ENCODE peak calls at places on chromosome 17, in seven cellular contexts. J, K, Y, N, M, Z and H are unnamed samples. For H3K36me3, the result is how much of the 10 kb centered on the place peaks cover.

GRCh38 chr17:59618894-59619312 is 792 bp upstream of the CLTC start:
- DNase-seq in J (no peak), K (peak), Y (no peak), N (no peak), M (no peak), Z (no peak), H (no peak)

GRCh38 chr17:39553326-39553945 is 54.3 kb downstream of the NEUROD2 start:
- DNase-seq in J (no peak), K (no peak), Y (no peak), N (no peak), M (no peak), Z (no peak), H (no peak)

GRCh38 chr17:72706396-72706981 is 386.0 kb downstream of the SLC39A11 start:
- DNase-seq in J (no peak), K (no peak), Y (no peak), N (no peak), M (no peak), Z (no peak), H (no peak)

GRCh38 chr17:78883533-78884131 is 19.4 kb downstream of the CEP295NL start:
- DNase-seq in J (peak), K (peak), Y (peak), N (peak), M (no peak), Z (peak), H (peak)

GRCh38 chr17:20094777-20095176 is 85.6 kb downstream of the SPECC1 start:
- DNase-seq in J (no peak), K (no peak), Y (no peak), N (no peak), M (no peak), Z (no peak), H (no peak)

GRCh38 chr17:16040710-16041251 is 41.2 kb downstream of the TTC19 start:
- DNase-seq in J (peak), K (no peak), Y (no peak), N (no peak), M (no peak), Z (no peak), H (peak)

GRCh38 chr17:14768923-14769322 is 468.0 kb downstream of the HS3ST3B1 start:
- DNase-seq in J (no peak), K (no peak), Y (no peak), N (no peak), M (no peak), Z (no peak), H (no peak)

GRCh38 chr17:29215174-29215573 is 31.5 kb upstream of the CRYBA1 start:
- DNase-seq in J (no peak), K (no peak), Y (no peak), N (no peak), M (no peak), Z (no peak), H (no peak)

GRCh38 chr17:31002047-31002446 is 31.2 kb downstream of the RNF135 start:
- DNase-seq in J (no peak), K (no peak), Y (no peak), N (no peak), M (no peak), Z (no peak), H (no peak)

GRCh38 chr17:14048169-14048568 is 21.1 kb upstream of the COX10 start:
- DNase-seq in J (no peak), K (peak), Y (no peak), N (no peak), M (no peak), Z (no peak), H (no peak)

GRCh38 chr17:63479495-63480184 is 2.8 kb downstream of the ACE start:
- DNase-seq in J (no peak), K (no peak), Y (no peak), N (no peak), M (no peak), Z (no peak), H (no peak)

GRCh38 chr17:35568561-35568960 is 7.9 kb upstream of the SLFN14 start:
- DNase-seq in J (no peak), K (peak), Y (no peak), N (peak), M (no peak), Z (no peak), H (no peak)

GRCh38 chr17:29576214-29577008 is 7.9 kb downstream of the TP53I13 start:
- DNase-seq in J (no peak), K (no peak), Y (no peak), N (no peak), M (no peak), Z (no peak), H (no peak)

GRCh38 chr17:2239882-2240430 is 63.6 kb downstream of the SMG6 start:
- DNase-seq in J (peak), K (no peak), Y (no peak), N (no peak), M (peak), Z (peak), H (no peak)

GRCh38 chr17:79549111-79549915 is 61.5 kb downstream of the RBFOX3 start:
- DNase-seq in J (no peak), K (peak), Y (no peak), N (no peak), M (no peak), Z (no peak), H (no peak)

GRCh38 chr17:17424552-17424951 is 52.2 kb upstream of the MED9 start:
- DNase-seq in J (no peak), K (no peak), Y (no peak), N (no peak), M (no peak), Z (no peak), H (no peak)

GRCh38 chr17:57916925-57917858 is 38.0 kb downstream of the CUEDC1 start:
- DNase-seq in J (no peak), K (no peak), Y (no peak), N (peak), M (no peak), Z (no peak), H (no peak)

GRCh38 chr17:17926840-17927449 is 45.3 kb downstream of the TOM1L2 start:
- DNase-seq in J (no peak), K (no peak), Y (no peak), N (no peak), M (no peak), Z (no peak), H (no peak)

GRCh38 chr17:66965801-66966528 is 1.5 kb downstream of the CACNG4 start:
- DNase-seq in J (no peak), K (peak), Y (no peak), N (no peak), M (no peak), Z (no peak), H (no peak)

GRCh38 chr17:28917465-28917864 is 14.6 kb upstream of the DHRS13 start:
- DNase-seq in J (no peak), K (no peak), Y (no peak), N (no peak), M (no peak), Z (no peak), H (no peak)

GRCh38 chr17:18877104-18877503 is 19.2 kb downstream of the PRPSAP2 start:
- DNase-seq in J (no peak), K (no peak), Y (no peak), N (no peak), M (no peak), Z (no peak), H (no peak)

GRCh38 chr17:44133918-44134476 is 7.7 kb upstream of the HROB start:
- DNase-seq in J (no peak), K (no peak), Y (no peak), N (no peak), M (no peak), Z (no peak), H (no peak)

GRCh38 chr17:44134752-44135568 is 6.8 kb upstream of the HROB start:
- DNase-seq in J (no peak), K (no peak), Y (no peak), N (no peak), M (no peak), Z (no peak), H (no peak)

GRCh38 chr17:44132275-44132821 is 8.9 kb upstream of the HDAC5 start:
- DNase-seq in J (no peak), K (no peak), Y (no peak), N (no peak), M (no peak), Z (no peak), H (no peak)

DNA sequence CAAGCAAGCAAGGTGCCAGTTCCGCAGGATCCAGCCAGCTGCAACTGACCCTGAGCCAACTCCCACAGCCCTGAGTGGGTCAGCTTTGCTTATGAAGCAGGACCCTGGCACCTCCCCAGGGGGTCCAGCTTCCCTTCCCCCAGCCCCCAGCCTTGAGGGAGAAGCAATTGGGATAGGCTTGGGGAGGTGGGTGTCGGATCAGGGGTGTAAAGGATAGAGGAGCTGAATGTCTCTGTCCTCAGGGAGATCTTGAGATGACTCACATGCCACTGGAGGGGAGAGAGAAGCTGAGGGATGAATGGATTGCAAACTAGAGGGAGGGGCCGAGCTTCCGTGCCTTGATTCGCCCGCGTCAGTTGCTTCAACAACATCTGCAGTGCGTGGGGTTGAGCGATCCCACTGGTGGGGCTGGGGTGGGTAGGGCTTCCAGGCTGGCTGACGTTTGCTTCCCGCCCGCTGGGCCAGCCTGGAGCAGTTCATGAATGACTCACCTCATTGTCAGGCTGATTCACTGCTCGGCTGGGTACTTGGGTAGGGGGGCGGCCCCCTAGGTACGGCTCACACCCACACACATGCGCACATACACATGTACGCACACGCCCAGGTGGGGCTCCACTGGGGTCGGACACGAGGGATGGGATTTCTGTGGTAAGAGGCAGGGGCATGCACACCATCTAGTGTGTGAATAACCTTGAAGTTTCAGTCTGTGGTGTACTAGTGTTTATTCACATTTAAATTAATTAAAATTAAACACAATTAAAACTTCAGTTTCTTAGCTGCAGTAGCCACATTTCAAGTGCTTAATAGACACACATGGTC is 3.6 kb upstream of the HROB start:
- DNase-seq in J (peak), K (peak), Y (peak), N (peak), M (no peak), Z (peak), H (peak)
- H3K4me3 ChIP-seq in J (peak), K (peak), Y (no peak), N (no peak), M (no peak), Z (peak), H (peak)

GRCh38 chr17:48568499-48569259 is 9.5 kb downstream of the HOXB4 start:
- DNase-seq in J (no peak), K (no peak), Y (no peak), N (no peak), M (no peak), Z (no peak), H (no peak)

GRCh38 chr17:48570325-48571023 is 7.7 kb downstream of the HOXB4 start:
- DNase-seq in J (no peak), K (no peak), Y (no peak), N (no peak), M (no peak), Z (no peak), H (no peak)

GRCh38 chr17:48571024-48571818 is 6.9 kb downstream of the HOXB4 start:
- DNase-seq in J (no peak), K (no peak), Y (no peak), N (no peak), M (no peak), Z (no peak), H (no peak)

GRCh38 chr17:48567646-48568354 is 10.3 kb downstream of the HOXB4 start:
- DNase-seq in J (no peak), K (no peak), Y (no peak), N (no peak), M (no peak), Z (no peak), H (no peak)

GRCh38 chr17:48569676-48570324 is 8.3 kb downstream of the HOXB4 start:
- DNase-seq in J (no peak), K (no peak), Y (no peak), N (no peak), M (no peak), Z (no peak), H (no peak)
- H3K36me3 ChIP-seq in J (under half), K (under half), Y (under half), N (under half), M (under half), Z (under half), H (under half)

GRCh38 chr17:42706732-42707131 is 24.4 kb downstream of the CNTNAP1 start:
- DNase-seq in J (no peak), K (no peak), Y (no peak), N (no peak), M (peak), Z (no peak), H (no peak)
- TF ChIP-seq POLR2AphosphoS5 in J (no peak), K (no peak), Y (no peak), N (no peak), M (no peak), Z (no peak), H (no peak)

GRCh38 chr17:82065193-82065637 is 389 bp downstream of the DUS1L start:
- DNase-seq in J (no peak), K (peak), Y (no peak), N (no peak), M (no peak), Z (no peak), H (no peak)

GRCh38 chr17:82062984-82063368 is 2.6 kb downstream of the DUS1L start:
- DNase-seq in J (no peak), K (no peak), Y (no peak), N (no peak), M (no peak), Z (no peak), H (no peak)

GRCh38 chr17:82064433-82065192 is 991 bp downstream of the DUS1L start:
- DNase-seq in J (peak), K (peak), Y (no peak), N (no peak), M (no peak), Z (no peak), H (no peak)

GRCh38 chr17:82062076-82062983 is 3.3 kb downstream of the DUS1L start:
- DNase-seq in J (no peak), K (peak), Y (no peak), N (no peak), M (no peak), Z (no peak), H (no peak)

GRCh38 chr17:82063424-82064415 is 1.9 kb downstream of the DUS1L start:
- DNase-seq in J (no peak), K (no peak), Y (no peak), N (no peak), M (no peak), Z (no peak), H (no peak)
- H3K4me3 ChIP-seq in J (peak), K (no peak), Y (no peak), N (no peak), M (peak), Z (peak), H (no peak)

DNA sequence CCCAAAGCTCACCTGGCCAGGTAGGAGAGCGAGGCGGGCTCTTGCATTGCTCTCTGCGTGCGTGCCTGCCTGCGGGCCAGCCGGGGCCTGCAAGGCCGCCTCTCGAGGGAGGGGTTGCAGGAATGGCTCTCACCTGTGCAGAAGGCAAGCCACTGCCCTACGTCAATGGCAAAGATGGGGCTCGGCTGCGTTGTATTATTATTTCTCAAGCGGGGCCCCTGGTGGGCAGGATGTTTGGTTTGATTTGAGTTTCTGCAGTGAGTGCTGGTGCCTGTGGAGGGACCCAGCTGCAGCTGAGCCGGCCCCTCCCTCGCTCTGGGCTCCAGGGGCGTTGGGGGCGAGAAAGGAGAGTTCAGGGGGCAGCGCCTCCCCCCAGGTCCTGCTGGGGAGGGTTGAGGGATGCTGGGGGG is 338.6 kb downstream of the SEC14L1 start:
- DNase-seq in J (no peak), K (peak), Y (no peak), N (no peak), M (no peak), Z (no peak), H (no peak)
- H3K36me3 ChIP-seq in J (under half), K (under half), Y (under half), N (under half), M (under half), Z (under half), H (under half)

DNA sequence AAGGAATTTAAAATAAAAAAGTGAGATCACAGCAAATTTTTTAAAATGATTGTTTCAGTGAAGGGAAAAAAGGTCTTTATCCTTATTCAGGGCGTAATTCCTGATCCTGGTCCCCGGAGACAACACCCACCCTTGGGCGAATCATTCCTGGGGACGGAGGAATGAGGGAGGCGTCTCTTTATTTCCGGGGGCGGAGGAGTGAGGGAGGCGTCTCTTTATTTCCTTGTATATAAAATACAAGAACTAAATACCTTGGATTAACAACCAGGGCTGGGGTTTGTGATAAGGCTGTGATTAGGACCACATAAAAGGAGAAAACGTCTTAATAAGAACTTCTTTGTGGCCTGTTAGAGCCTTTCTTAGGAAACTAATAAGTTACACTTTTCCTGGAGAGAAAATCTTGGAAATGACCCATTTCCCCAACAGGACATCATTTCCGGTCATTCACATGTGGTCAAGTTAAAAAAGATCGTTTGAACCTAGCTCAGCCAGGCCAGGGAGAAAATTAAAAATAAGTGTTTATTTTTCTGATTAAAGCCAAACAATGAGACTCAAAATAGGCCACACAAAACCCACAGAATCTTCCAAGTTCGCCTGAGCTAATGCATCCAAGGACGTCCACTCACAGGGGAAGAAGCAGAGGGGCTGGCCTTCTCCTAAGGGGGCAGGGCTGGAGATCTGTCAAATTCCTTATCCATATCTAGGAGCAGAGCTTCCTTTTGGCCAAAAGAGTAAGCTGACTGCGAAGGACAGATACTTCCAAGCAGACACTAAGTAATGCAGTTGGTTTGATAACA is 98.1 kb downstream of the MRM3 start:
- DNase-seq in J (peak), K (no peak), Y (no peak), N (no peak), M (no peak), Z (no peak), H (no peak)
- TF ChIP-seq POLR2AphosphoS5 in J (no peak), K (no peak), Y (no peak), N (no peak), M (no peak), Z (no peak), H (peak)

GRCh38 chr17:81285894-81286293 is 9.2 kb downstream of the SLC38A10 start:
- DNase-seq in J (no peak), K (no peak), Y (no peak), N (no peak), M (no peak), Z (no peak), H (no peak)

GRCh38 chr17:81287155-81287554 is 8.0 kb downstream of the SLC38A10 start:
- DNase-seq in J (no peak), K (no peak), Y (no peak), N (no peak), M (no peak), Z (no peak), H (no peak)

GRCh38 chr17:81286491-81287145 is 8.5 kb downstream of the SLC38A10 start:
- DNase-seq in J (no peak), K (no peak), Y (no peak), N (no peak), M (no peak), Z (no peak), H (no peak)

GRCh38 chr17:81282876-81283275 is 12.2 kb downstream of the SLC38A10 start:
- DNase-seq in J (no peak), K (no peak), Y (no peak), N (no peak), M (no peak), Z (no peak), H (no peak)

DNA sequence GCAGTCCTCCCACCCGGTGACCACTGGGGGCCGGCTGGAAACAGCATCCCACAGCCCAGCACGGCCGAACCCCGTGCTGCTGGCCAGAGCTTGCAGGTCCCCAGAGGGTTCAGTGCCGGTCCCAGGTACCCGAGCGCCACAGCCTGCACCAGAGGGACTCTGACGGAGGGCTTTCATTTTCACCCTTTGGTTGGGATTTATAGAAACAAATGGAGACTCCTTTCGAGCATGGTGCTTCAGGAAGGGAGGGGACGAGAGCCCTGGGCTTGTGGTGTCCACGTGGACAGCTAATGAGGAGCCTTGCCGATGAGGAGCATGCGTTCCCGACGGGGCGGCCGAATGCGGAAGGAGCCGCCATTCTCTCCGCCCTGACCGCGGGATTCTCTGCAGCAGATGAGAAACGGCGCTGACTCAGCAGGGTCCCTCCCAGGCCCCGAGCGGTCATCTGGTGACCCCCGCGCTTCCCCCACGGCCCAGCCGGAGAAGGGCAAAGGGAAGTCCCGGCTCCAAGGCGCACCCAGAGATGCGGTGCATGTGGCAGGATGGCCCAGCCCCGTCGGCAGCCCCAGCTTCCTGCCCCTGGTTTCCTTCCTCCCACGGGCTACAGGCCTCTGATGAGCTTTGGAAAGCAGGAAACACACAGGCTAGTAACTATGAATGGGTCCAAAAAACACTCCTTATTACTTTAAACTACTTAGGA is 9.8 kb downstream of the SLC38A10 start:
- DNase-seq in J (peak), K (no peak), Y (no peak), N (peak), M (no peak), Z (no peak), H (no peak)
- H3K4me3 ChIP-seq in J (peak), K (no peak), Y (peak), N (no peak), M (peak), Z (no peak), H (peak)